ENCODE peak calls at places on chromosomes 3 and 15, in five cellular contexts. N is GM23338, Z is A549, W is foreskin keratinocyte, L is RWPE1. K is an unnamed sample.

GRCh38 chr3:195526492-195526891 is 16.6 kb downstream of the PPP1R2 start:
- DNase-seq in N (no peak), L (no peak), W (no peak), Z (no peak), K (no peak)

GRCh38 chr15:79897701-79898113 is 893 bp upstream of the MTHFS start:
- DNase-seq in L (no peak), Z (no peak), N (peak), W (no peak), K (no peak)

GRCh38 chr15:85314653-85315052 is 65.8 kb upstream of the AKAP13 start:
- DNase-seq in L (no peak), W (no peak), N (no peak), Z (no peak), K (peak)

GRCh38 chr15:22887157-22887951 is 48.9 kb downstream of the NIPA2 start:
- DNase-seq in Z (no peak), N (no peak), W (no peak), L (peak), K (peak)

GRCh38 chr15:52527898-52528464 is 699 bp downstream of the MYO5A start:
- DNase-seq in W (no peak), Z (peak), L (peak), N (peak), K (peak)

GRCh38 chr15:82575335-82575734 is 35.1 kb upstream of the RPS17 start:
- DNase-seq in L (no peak), W (no peak), N (no peak), Z (no peak), K (no peak)

GRCh38 chr3:136858381-136858780 is 3.6 kb upstream of the NCK1 start:
- DNase-seq in W (no peak), L (no peak), Z (no peak), N (no peak), K (no peak)

GRCh38 chr3:2826036-2826435 is 284.1 kb downstream of the IL5RA start:
- DNase-seq in N (no peak), Z (no peak), W (no peak), L (no peak), K (no peak)

GRCh38 chr3:9715127-9715526 is 11.5 kb downstream of the CPNE9 start:
- DNase-seq in L (no peak), W (no peak), Z (no peak), N (peak), K (no peak)

GRCh38 chr3:13308406-13308805 is 111.7 kb downstream of the NUP210 start:
- DNase-seq in Z (peak), L (no peak), W (peak), N (peak), K (peak)

GRCh38 chr3:24137958-24138875 is 193.1 kb downstream of the NR1D2 start:
- DNase-seq in N (no peak), Z (no peak), W (peak), L (peak), K (no peak)

GRCh38 chr3:167728176-167728575 is 6.5 kb downstream of the PDCD10 start:
- DNase-seq in W (peak), Z (peak), L (peak), N (no peak), K (peak)

GRCh38 chr15:33467816-33468163 is 157.0 kb downstream of the RYR3 start:
- DNase-seq in Z (no peak), W (no peak), L (no peak), N (no peak), K (no peak)

GRCh38 chr3:182795383-182795782 is 2.1 kb downstream of the ATP11B start:
- DNase-seq in W (peak), N (no peak), Z (no peak), L (peak), K (no peak)

GRCh38 chr3:188557230-188557629 is 403.3 kb downstream of the LPP start:
- DNase-seq in Z (no peak), W (no peak), N (no peak), L (no peak), K (no peak)

GRCh38 chr15:39431371-39431770 is 149.5 kb upstream of the THBS1 start:
- DNase-seq in Z (no peak), N (no peak), L (no peak), W (no peak), K (peak)

GRCh38 chr15:56207711-56208110 is 36.0 kb downstream of the RFX7 start:
- DNase-seq in Z (no peak), W (no peak), L (no peak), N (no peak), K (peak)

GRCh38 chr3:66354001-66354400 is 133.2 kb downstream of the SLC25A26 start:
- DNase-seq in L (no peak), Z (no peak), W (no peak), N (no peak), K (no peak)

GRCh38 chr15:32993285-32993684 is 201.2 kb downstream of the FMN1 start:
- DNase-seq in Z (peak), W (no peak), L (no peak), N (peak), K (no peak)

GRCh38 chr3:89025185-89025584 is 82.2 kb upstream of the EPHA3 start:
- DNase-seq in L (peak), Z (no peak), W (peak), N (no peak), K (peak)

GRCh38 chr3:25663324-25664065 is 1.2 kb downstream of the TOP2B start:
- DNase-seq in L (no peak), Z (peak), W (no peak), N (peak), K (peak)

GRCh38 chr15:36325206-36325605 is 254.2 kb upstream of the CDIN1 start:
- DNase-seq in W (no peak), Z (no peak), L (no peak), N (no peak), K (no peak)

GRCh38 chr3:120795959-120796358 is 53.4 kb downstream of the GTF2E1 start:
- DNase-seq in Z (peak), W (no peak), L (no peak), N (no peak), K (no peak)

GRCh38 chr15:78083687-78084358 is 6.3 kb upstream of the TBC1D2B start:
- DNase-seq in N (no peak), W (no peak), Z (no peak), L (no peak), K (no peak)

GRCh38 chr15:35753486-35753885 is 207.5 kb upstream of the DPH6 start:
- DNase-seq in L (no peak), N (no peak), W (no peak), Z (no peak), K (peak)

GRCh38 chr3:55000546-55000945 is 72.7 kb upstream of the LRTM1 start:
- DNase-seq in N (no peak), L (peak), W (no peak), Z (peak), K (peak)

GRCh38 chr3:13850161-13850945 is 29.5 kb downstream of the WNT7A start:
- DNase-seq in N (peak), Z (peak), W (peak), L (peak), K (peak)

GRCh38 chr3:9747267-9747666 is 2.5 kb upstream of the OGG1 start:
- DNase-seq in L (no peak), Z (no peak), W (no peak), N (no peak), K (no peak)

GRCh38 chr15:49530106-49530505 is 90.5 kb downstream of the FAM227B start:
- DNase-seq in L (peak), Z (peak), W (no peak), N (no peak), K (no peak)

GRCh38 chr15:69729167-69729748 is 276.6 kb downstream of the RPLP1 start:
- DNase-seq in N (peak), L (peak), W (no peak), Z (no peak), K (no peak)

GRCh38 chr3:16801698-16802097 is 83.1 kb upstream of the PLCL2 start:
- DNase-seq in N (no peak), L (no peak), Z (no peak), W (no peak), K (peak)

GRCh38 chr15:63348392-63348791 is 33.3 kb downstream of the CA12 start:
- DNase-seq in Z (peak), W (no peak), L (peak), N (no peak), K (peak)

GRCh38 chr3:193857996-193858395 is 265.0 kb downstream of the OPA1 start:
- DNase-seq in W (no peak), Z (peak), L (no peak), N (no peak), K (peak)

GRCh38 chr15:51403072-51403878 is 61.8 kb downstream of the GLDN start:
- DNase-seq in L (no peak), Z (peak), N (peak), W (no peak), K (peak)
- TF ChIP-seq CTCF in L (peak), Z (peak), N (peak), W (peak), K (peak)

GRCh38 chr3:47601310-47601709 is 22.6 kb upstream of the CSPG5 start:
- DNase-seq in W (no peak), Z (no peak), N (no peak), L (no peak), K (no peak)
- H3K27ac ChIP-seq in W (no peak), Z (no peak), N (peak), L (no peak), K (no peak)

GRCh38 chr3:154015307-154015706 is 105.9 kb upstream of the ARHGEF26 start:
- DNase-seq in W (no peak), N (no peak), Z (no peak), L (no peak), K (no peak)

GRCh38 chr3:154022603-154023002 is 98.6 kb upstream of the ARHGEF26 start:
- DNase-seq in W (peak), N (no peak), L (no peak), Z (peak), K (no peak)

GRCh38 chr3:154023148-154023547 is 98.0 kb upstream of the ARHGEF26 start:
- DNase-seq in N (no peak), L (no peak), Z (peak), W (peak), K (no peak)

DNA sequence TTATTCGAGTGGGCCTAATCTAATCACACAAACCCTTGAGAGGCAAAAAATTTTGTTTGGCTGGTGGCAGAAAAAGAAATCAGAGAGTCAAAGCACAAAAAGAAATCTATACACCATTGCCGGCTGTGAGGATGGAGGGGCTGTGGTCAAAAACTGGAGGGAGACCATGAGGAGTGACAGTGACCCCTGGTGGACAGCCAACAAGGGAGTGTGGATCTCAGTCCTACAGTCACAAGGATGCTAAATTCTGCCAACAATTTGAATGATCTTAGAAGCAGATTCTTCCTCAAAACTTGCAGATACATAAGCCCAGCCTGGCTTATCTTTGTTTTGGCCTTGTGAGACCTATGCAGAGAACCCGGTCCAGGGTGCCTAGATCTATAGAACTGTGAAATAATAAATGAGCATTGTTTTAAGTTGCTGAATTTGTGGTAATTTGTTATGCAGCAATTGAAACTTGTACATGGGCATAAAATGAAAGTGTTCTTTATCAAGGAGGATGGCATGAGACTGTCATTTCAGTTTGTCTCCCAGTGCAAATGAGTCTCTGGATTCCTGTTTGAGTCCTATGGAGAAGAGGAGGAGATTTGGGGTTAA is 103.0 kb upstream of the ARHGEF26 start:
- DNase-seq in Z (peak), N (peak), L (peak), W (no peak), K (no peak)
- TF ChIP-seq CTCF in Z (peak), N (peak), L (peak), W (peak), K (peak)

GRCh38 chr3:169268942-169269460 is 394.5 kb downstream of the MECOM start:
- DNase-seq in W (no peak), L (no peak), N (peak), Z (no peak), K (no peak)

GRCh38 chr3:169266986-169267385 is 396.5 kb downstream of the MECOM start:
- DNase-seq in N (no peak), Z (no peak), L (no peak), W (no peak), K (no peak)

GRCh38 chr3:169266351-169266750 is 397.2 kb downstream of the MECOM start:
- DNase-seq in W (no peak), Z (no peak), L (no peak), N (no peak), K (no peak)

GRCh38 chr3:169264711-169265110 is 398.8 kb downstream of the MECOM start:
- DNase-seq in W (no peak), Z (no peak), N (no peak), L (peak), K (peak)

GRCh38 chr3:169268286-169268776 is 395.2 kb downstream of the MECOM start:
- DNase-seq in Z (no peak), N (no peak), L (no peak), W (no peak), K (no peak)
- H3K27ac ChIP-seq in Z (no peak), N (no peak), L (no peak), W (no peak), K (no peak)

DNA sequence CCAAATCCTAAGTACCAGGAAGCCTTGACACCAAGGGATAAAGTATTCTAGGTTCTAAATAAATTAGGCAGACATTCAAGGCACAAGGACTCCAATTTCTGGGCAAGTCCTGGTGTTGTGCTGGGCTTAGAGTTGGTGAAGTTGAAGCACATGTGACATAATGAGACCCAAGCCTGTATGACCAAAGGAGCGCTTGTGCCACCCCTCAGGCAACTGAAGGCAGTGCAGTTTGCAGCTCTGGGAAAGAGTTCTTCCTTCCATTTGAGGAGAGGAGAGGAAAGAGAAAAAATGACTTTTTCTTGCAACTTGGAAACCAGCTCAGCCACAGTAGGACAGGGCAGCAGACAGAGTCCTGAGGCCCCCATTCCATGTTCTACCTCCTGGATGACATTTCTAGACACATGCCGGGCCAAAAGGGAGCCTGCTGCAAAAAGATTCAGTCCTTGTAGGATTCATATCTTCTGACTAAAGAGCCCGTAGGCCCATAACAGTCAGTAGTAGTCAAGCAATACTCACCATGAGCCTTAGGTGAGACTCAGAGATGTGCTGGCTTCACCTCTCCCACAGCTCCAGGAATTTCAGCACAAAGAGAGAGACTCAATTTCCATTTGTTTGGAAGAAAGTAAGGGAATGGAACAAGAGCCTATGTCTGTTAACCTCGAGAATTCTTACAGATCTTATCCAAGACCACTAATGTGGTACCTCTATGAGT is 588.8 kb upstream of the BCHE start:
- DNase-seq in Z (no peak), W (no peak), L (no peak), N (peak), K (no peak)
- TF ChIP-seq CTCF in Z (no peak), W (peak), L (no peak), N (peak), K (no peak)

GRCh38 chr3:107791450-107791849 is 268.7 kb downstream of the BBX start:
- DNase-seq in Z (no peak), W (no peak), L (no peak), N (no peak), K (no peak)

GRCh38 chr3:107794664-107795443 is 272.1 kb downstream of the BBX start:
- DNase-seq in L (peak), W (no peak), N (peak), Z (peak), K (no peak)

GRCh38 chr3:107795514-107796094 is 272.8 kb downstream of the BBX start:
- DNase-seq in W (no peak), L (no peak), N (no peak), Z (no peak), K (no peak)

GRCh38 chr3:107790612-107791011 is 267.9 kb downstream of the BBX start:
- DNase-seq in N (no peak), Z (no peak), L (no peak), W (no peak), K (no peak)
- H3K27ac ChIP-seq in N (no peak), Z (no peak), L (no peak), W (no peak), K (no peak)

DNA sequence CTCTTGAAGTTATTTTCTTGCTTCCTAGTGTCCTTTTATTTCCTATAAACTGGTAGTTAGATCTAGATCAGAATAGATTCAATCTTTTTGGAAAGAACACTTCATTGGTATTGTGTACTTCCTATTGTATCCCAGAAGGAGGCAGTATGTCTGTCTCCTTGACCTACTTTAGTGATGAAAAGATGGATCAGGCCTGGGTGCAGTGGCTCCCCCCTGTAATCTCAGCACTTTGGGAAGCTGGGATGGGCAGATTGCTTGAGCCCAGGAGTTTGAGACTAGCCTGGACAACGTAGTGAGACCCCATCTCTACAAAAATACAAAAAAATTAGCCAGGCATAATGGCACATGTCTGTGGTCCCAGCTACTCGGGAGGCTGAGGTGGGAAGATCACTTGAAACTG is 12.0 kb downstream of the BSN start:
- DNase-seq in Z (peak), W (no peak), N (peak), L (no peak), K (peak)
- TF ChIP-seq CTCF in Z (peak), W (peak), N (peak), L (no peak), K (no peak)